ENCODE peak calls at places on chromosome 18, in nine cellular contexts. X is NCI-H2081; L is head of caudate nucleus; E is COR-L47; M is MCF 10A; B is activated naive CD4-positive, alpha-beta T cell treated with anti-CD3 and anti-CD28 coated beads for 36 hours; O is fibroblast of pulmonary artery; P is globus pallidus; A is HuH-7.5. F is an unnamed sample.
A peak's percentile ranks its signal among the peaks of the same experiment; 100 is the strongest.

GRCh38 chr18:76981388-76981968 is 151.1 kb downstream of the MBP start:
- DNase-seq in L (no peak), M (no peak), B (no peak), O (no peak), P (peak; percentile 21), X (no peak), E (no peak), A (no peak), F (no peak)

GRCh38 chr18:79925656-79925979 is 25.8 kb downstream of the SLC66A2 start:
- DNase-seq in L (no peak), M (no peak), E (no peak), O (no peak), B (no peak), X (no peak), A (no peak), P (no peak), F (no peak)

GRCh38 chr18:39841133-39842041 is 2113.6 kb upstream of the PIK3C3 start:
- DNase-seq in E (peak; percentile 97), M (peak; percentile 67), P (peak; percentile 69), A (peak; percentile 10), O (peak; percentile 85), L (peak; percentile 78), B (no peak), X (peak; percentile 84), F (peak; percentile 18)

GRCh38 chr18:55351980-55352714 is 235.8 kb downstream of the TCF4 start:
- DNase-seq in B (no peak), A (no peak), E (peak; percentile 23), X (no peak), P (peak; percentile 89), M (no peak), O (no peak), L (no peak), F (peak; percentile 47)

GRCh38 chr18:76234559-76234958 is 260.5 kb downstream of the ZNF516 start:
- DNase-seq in B (no peak), L (no peak), E (no peak), P (no peak), O (no peak), A (no peak), X (no peak), M (no peak), F (no peak)

GRCh38 chr18:54805571-54806334 is 22.5 kb upstream of the RAB27B start:
- DNase-seq in X (no peak), L (no peak), E (no peak), P (no peak), A (no peak), O (peak; percentile 94), B (no peak), M (no peak), F (no peak)

GRCh38 chr18:34901299-34901698 is 139.9 kb upstream of the MAPRE2 start:
- DNase-seq in M (no peak), E (no peak), L (no peak), P (no peak), A (no peak), O (peak; percentile 14), B (no peak), X (no peak), F (no peak)

GRCh38 chr18:44602845-44603244 is 77.8 kb upstream of the SETBP1 start:
- DNase-seq in O (no peak), L (no peak), X (no peak), A (no peak), M (peak; percentile 98), P (no peak), E (no peak), B (no peak), F (no peak)